ENCODE peak calls at places on chromosomes 11 and 22, in seven cellular contexts. One of them, this sample, is unnamed. For H3K4me1, the result is how much of the 10 kb centered on the place peaks cover.

GRCh38 chr11:22192289-22192641 is 620 bp upstream of the ANO5 start:
- DNase-seq in upper lobe of left lung: no peak
- DNase-seq in tibial nerve: no peak
- DNase-seq in thyroid gland: peak
- DNase-seq in A549: peak
- DNase-seq in body of pancreas: peak
- DNase-seq in spleen: no peak
- DNase-seq in this sample: peak

GRCh38 chr11:62130498-62131464 is 7.0 kb downstream of the INCENP start:
- DNase-seq in upper lobe of left lung: no peak
- DNase-seq in tibial nerve: no peak
- DNase-seq in thyroid gland: no peak
- DNase-seq in A549: no peak
- DNase-seq in body of pancreas: no peak
- DNase-seq in spleen: no peak
- DNase-seq in this sample: no peak

GRCh38 chr11:76090821-76091220 is 115.5 kb downstream of the WNT11 start:
- DNase-seq in upper lobe of left lung: no peak
- DNase-seq in tibial nerve: no peak
- DNase-seq in thyroid gland: no peak
- DNase-seq in A549: no peak
- DNase-seq in body of pancreas: no peak
- DNase-seq in spleen: no peak
- DNase-seq in this sample: no peak

GRCh38 chr11:111913997-111914396 is 1.5 kb downstream of the HSPB2 start:
- DNase-seq in upper lobe of left lung: no peak
- DNase-seq in tibial nerve: peak
- DNase-seq in thyroid gland: peak
- DNase-seq in A549: no peak
- DNase-seq in body of pancreas: peak
- DNase-seq in spleen: no peak
- DNase-seq in this sample: peak

GRCh38 chr11:130815074-130815802 is 101.0 kb downstream of the SNX19 start:
- DNase-seq in upper lobe of left lung: no peak
- DNase-seq in tibial nerve: no peak
- DNase-seq in thyroid gland: no peak
- DNase-seq in A549: no peak
- DNase-seq in body of pancreas: no peak
- DNase-seq in spleen: no peak
- DNase-seq in this sample: no peak

GRCh38 chr11:126718319-126718718 is 282.3 kb downstream of the KIRREL3 start:
- DNase-seq in upper lobe of left lung: no peak
- DNase-seq in tibial nerve: no peak
- DNase-seq in thyroid gland: no peak
- DNase-seq in A549: peak
- DNase-seq in body of pancreas: no peak
- DNase-seq in spleen: no peak
- DNase-seq in this sample: no peak

GRCh38 chr11:130601764-130602163 is 153.3 kb downstream of the ADAMTS15 start:
- DNase-seq in upper lobe of left lung: no peak
- DNase-seq in tibial nerve: no peak
- DNase-seq in thyroid gland: no peak
- DNase-seq in A549: no peak
- DNase-seq in body of pancreas: no peak
- DNase-seq in spleen: no peak
- DNase-seq in this sample: no peak

GRCh38 chr11:111347002-111347722 is 31.9 kb downstream of the POU2AF1 start:
- DNase-seq in upper lobe of left lung: no peak
- DNase-seq in tibial nerve: peak
- DNase-seq in thyroid gland: no peak
- DNase-seq in A549: no peak
- DNase-seq in body of pancreas: no peak
- DNase-seq in spleen: no peak
- DNase-seq in this sample: peak

GRCh38 chr11:32426819-32427615 is 8.3 kb downstream of the WT1 start:
- DNase-seq in upper lobe of left lung: peak
- DNase-seq in tibial nerve: no peak
- DNase-seq in thyroid gland: no peak
- DNase-seq in A549: no peak
- DNase-seq in body of pancreas: no peak
- DNase-seq in spleen: peak
- DNase-seq in this sample: no peak

GRCh38 chr22:49392247-49392646 is 435.4 kb downstream of the BRD1 start:
- DNase-seq in upper lobe of left lung: no peak
- DNase-seq in tibial nerve: no peak
- DNase-seq in thyroid gland: no peak
- DNase-seq in A549: no peak
- DNase-seq in body of pancreas: no peak
- DNase-seq in spleen: peak
- DNase-seq in this sample: no peak

GRCh38 chr22:22942511-22943329 is 55.1 kb downstream of the IGLL5 start:
- DNase-seq in upper lobe of left lung: no peak
- DNase-seq in tibial nerve: peak
- DNase-seq in thyroid gland: peak
- DNase-seq in A549: peak
- DNase-seq in body of pancreas: peak
- DNase-seq in spleen: peak
- DNase-seq in this sample: no peak

GRCh38 chr11:17734418-17734911 is at the start of gene KCNC1:
- DNase-seq in upper lobe of left lung: peak
- DNase-seq in tibial nerve: no peak
- DNase-seq in thyroid gland: peak
- DNase-seq in A549: peak
- DNase-seq in body of pancreas: peak
- DNase-seq in spleen: peak
- DNase-seq in this sample: no peak

GRCh38 chr11:122198291-122198983 is 82.4 kb upstream of the BLID start:
- DNase-seq in upper lobe of left lung: no peak
- DNase-seq in tibial nerve: no peak
- DNase-seq in thyroid gland: no peak
- DNase-seq in A549: no peak
- DNase-seq in body of pancreas: no peak
- DNase-seq in spleen: no peak
- DNase-seq in this sample: no peak

GRCh38 chr11:30619767-30620166 is 33.6 kb upstream of the MPPED2 start:
- DNase-seq in upper lobe of left lung: no peak
- DNase-seq in tibial nerve: no peak
- DNase-seq in thyroid gland: no peak
- DNase-seq in A549: no peak
- DNase-seq in body of pancreas: no peak
- DNase-seq in spleen: no peak
- DNase-seq in this sample: no peak

GRCh38 chr11:16346975-16347374 is 9.4 kb downstream of the SOX6 start:
- DNase-seq in upper lobe of left lung: no peak
- DNase-seq in tibial nerve: no peak
- DNase-seq in thyroid gland: no peak
- DNase-seq in A549: no peak
- DNase-seq in body of pancreas: no peak
- DNase-seq in spleen: no peak
- DNase-seq in this sample: peak

GRCh38 chr22:23105919-23106853 is 35.6 kb downstream of the RSPH14 start:
- DNase-seq in upper lobe of left lung: peak
- DNase-seq in tibial nerve: no peak
- DNase-seq in thyroid gland: peak
- DNase-seq in A549: no peak
- DNase-seq in body of pancreas: peak
- DNase-seq in spleen: no peak
- DNase-seq in this sample: no peak

DNA sequence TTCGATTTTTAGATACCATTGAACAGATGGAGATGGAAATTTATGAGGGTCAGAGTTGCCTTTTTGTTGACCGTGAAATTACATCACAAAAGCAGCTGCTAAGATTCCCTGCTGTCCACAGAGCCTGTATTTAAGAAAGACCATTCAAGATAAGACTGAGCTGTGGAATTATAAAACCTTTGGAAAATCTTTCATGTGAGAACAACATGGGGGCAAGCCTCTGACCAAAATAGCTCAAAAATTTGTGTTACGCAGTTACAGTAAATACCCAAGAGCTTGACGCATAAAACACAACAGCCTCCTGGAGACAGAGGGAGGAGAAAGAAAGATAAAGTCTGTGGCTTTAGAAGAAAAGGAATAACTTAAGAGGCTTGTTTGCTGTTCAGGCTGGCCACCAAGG is 172.4 kb downstream of the AASDHPPT start:
- DNase-seq in upper lobe of left lung: no peak
- DNase-seq in tibial nerve: no peak
- DNase-seq in thyroid gland: no peak
- DNase-seq in A549: no peak
- DNase-seq in body of pancreas: peak
- DNase-seq in spleen: no peak
- DNase-seq in this sample: no peak
- H3K4me1 ChIP-seq in upper lobe of left lung: under half
- H3K4me1 ChIP-seq in tibial nerve: under half
- H3K4me1 ChIP-seq in thyroid gland: under half
- H3K4me1 ChIP-seq in A549: under half
- H3K4me1 ChIP-seq in body of pancreas: under half
- H3K4me1 ChIP-seq in spleen: under half
- H3K4me1 ChIP-seq in this sample: under half

DNA sequence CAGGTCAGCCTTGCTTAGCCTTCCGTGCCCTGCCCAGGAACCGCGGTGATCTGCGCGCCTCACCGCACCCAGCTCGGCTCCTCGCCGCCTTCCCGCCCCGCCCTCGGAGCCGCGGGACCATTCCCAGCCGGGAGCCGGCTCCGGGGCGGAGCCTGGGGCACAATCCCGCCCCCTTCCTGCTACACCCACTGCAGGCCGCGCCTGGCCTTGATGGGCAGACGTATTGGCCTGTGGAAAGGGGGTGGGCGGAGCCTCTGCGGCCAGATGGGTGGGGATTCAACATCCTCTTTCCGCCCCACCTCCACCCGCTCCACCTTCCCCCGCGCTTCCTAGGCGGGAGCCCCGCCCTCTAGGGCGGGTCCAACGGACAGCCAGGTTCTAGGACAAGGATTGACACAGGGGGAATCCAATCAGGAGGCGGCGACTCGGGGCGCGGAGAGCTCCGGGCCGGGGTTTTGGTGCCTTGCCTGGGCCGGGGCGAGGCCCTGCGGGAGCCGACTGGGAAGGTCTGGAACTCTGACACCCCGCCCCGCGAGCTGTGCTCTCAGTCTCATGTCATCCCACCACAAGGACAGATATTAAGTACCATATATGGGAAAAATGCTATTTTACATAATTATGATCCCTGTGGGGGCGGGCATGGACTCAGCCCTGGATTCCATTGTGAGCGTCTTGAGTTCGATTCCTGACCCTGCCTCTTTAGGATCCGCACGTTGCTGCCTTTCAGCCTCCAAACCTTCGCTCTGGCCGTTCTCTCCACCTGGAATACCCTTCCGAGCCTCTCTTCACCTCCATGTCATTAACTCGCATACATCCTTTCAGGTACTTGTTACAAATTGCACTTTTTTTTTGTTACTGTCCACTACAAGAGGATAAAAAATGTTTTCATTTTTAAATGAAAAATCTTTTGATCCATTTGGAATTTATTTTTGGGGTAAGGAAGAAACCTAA is at the start of gene MYH9:
- DNase-seq in upper lobe of left lung: peak
- DNase-seq in tibial nerve: peak
- DNase-seq in thyroid gland: peak
- DNase-seq in A549: peak
- DNase-seq in body of pancreas: peak
- DNase-seq in spleen: peak
- DNase-seq in this sample: peak
- TF ChIP-seq POLR2A in upper lobe of left lung: no peak
- TF ChIP-seq POLR2A in tibial nerve: peak
- TF ChIP-seq POLR2A in thyroid gland: peak
- TF ChIP-seq POLR2A in A549: peak
- TF ChIP-seq POLR2A in body of pancreas: peak
- TF ChIP-seq POLR2A in spleen: peak
- TF ChIP-seq POLR2A in this sample: peak

DNA sequence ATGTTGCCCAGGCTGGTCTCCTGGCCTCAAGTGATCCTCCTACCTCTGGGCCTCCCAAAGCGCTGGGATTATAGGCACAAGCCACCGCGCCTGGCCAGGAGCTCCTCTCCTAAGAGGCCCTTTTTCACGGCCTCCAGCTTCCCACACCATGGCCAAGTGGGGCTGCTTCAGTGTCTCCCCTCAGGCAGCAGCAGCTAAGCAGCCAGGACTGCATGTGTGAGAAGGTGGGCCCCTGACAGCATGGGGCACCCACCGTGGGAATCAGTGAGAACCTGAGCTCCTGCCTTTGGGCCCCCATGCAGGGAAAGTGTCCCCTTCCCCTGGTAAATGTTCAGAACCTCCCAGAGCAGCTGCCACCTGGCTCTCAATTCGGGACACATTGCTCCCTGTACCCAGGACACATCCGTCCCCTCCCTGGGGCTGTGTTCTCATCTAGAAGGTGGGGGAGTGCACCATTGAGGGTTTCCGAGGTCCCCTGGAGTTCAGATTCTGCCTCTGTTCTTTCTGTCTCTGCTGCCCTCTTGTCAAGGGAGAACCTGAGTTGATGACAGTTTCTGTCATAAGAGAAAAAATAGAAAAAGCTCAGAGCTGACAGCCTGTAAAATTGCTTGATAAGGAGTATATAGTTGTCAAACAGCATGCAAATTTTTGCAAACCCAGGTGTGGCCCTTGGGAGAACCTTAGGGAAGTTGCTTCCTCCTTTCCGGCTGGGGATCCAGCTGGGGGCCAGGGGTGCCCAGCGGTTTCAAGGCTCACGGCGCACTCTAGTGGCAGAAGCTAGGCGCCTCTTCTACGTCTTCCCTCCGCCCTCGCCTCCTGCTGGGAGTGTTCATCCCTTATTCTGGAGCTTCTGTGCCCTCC is 29.7 kb downstream of the FAM83F start:
- DNase-seq in upper lobe of left lung: no peak
- DNase-seq in tibial nerve: peak
- DNase-seq in thyroid gland: peak
- DNase-seq in A549: peak
- DNase-seq in body of pancreas: peak
- DNase-seq in spleen: peak
- DNase-seq in this sample: peak
- H3K4me1 ChIP-seq in upper lobe of left lung: under half
- H3K4me1 ChIP-seq in tibial nerve: under half
- H3K4me1 ChIP-seq in thyroid gland: under half
- H3K4me1 ChIP-seq in A549: under half
- H3K4me1 ChIP-seq in body of pancreas: under half
- H3K4me1 ChIP-seq in spleen: under half
- H3K4me1 ChIP-seq in this sample: under half

DNA sequence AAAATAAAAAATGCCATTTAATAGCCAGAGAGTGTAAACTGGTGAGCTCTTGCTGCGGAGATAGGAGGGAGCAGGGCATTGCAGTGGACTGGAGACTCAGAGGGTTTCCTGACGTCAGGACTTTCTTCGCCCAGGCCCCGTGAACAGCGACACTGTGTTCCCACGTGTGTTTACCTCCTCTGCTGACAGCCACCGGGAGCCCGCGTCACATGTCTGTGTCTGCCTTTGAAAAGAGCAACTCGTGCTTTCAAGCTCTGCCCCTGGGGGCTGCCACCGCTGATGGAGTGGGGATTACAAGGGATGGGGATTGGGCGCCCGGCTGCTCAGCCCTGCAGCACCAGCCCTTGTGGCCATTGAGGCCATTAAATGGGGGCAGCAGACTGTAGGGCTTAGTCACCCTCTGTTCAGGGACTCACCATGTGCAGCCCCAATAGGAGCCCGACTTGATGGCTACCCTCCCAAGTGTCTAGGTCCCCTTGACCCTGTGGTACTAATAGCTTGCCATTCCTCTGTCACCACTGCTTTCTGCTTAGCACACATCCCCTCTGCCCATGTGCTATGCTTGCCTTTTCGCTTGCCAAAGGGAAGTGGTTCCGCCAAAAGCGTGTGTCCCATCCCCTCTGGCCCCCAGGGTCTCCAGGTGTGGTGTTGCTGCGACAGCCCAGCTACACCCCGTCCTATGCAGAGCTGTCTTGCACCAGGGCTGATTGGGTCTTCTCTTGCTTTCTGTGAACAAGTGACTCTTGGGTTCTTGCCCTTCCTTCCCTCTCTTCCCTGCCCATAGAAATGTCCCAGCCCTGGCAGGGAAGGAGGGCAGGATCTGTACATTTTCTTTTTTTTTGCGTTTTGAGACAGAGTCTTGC is 3.5 kb downstream of the TANGO2 start:
- DNase-seq in upper lobe of left lung: no peak
- DNase-seq in tibial nerve: no peak
- DNase-seq in thyroid gland: no peak
- DNase-seq in A549: no peak
- DNase-seq in body of pancreas: no peak
- DNase-seq in spleen: peak
- DNase-seq in this sample: peak
- TF ChIP-seq POLR2A in upper lobe of left lung: no peak
- TF ChIP-seq POLR2A in tibial nerve: no peak
- TF ChIP-seq POLR2A in thyroid gland: no peak
- TF ChIP-seq POLR2A in A549: no peak
- TF ChIP-seq POLR2A in body of pancreas: no peak
- TF ChIP-seq POLR2A in spleen: no peak
- TF ChIP-seq POLR2A in this sample: peak

This sample was measured in gastrocnemius medialis.